ENCODE peak calls at places on chromosomes 3 and 15, in six cellular contexts. D is KBM-7, T is endothelial cell, I is HT-29, J is AG04449, A is T-helper 1 cell. Q is an unnamed sample.

GRCh38 chr15:39788108-39788507 is 5.5 kb upstream of the FSIP1 start:
- DNase-seq in I (no peak), A (no peak), D (no peak), T (no peak), J (no peak), Q (no peak)

GRCh38 chr3:149881879-149882278 is 68.9 kb downstream of the RNF13 start:
- DNase-seq in D (peak), I (no peak), A (no peak), J (no peak), T (no peak), Q (no peak)

GRCh38 chr15:41934843-41935242 is 37.5 kb downstream of the EHD4 start:
- DNase-seq in J (no peak), T (no peak), I (peak), A (peak), D (peak), Q (peak)

GRCh38 chr15:74531144-74531811 is 9.7 kb upstream of the ARID3B start:
- DNase-seq in J (peak), I (no peak), D (no peak), A (no peak), T (no peak), Q (no peak)

GRCh38 chr3:175948041-175948440 is 1088.9 kb downstream of the NAALADL2 start:
- DNase-seq in J (no peak), T (no peak), D (no peak), A (no peak), I (no peak), Q (no peak)

GRCh38 chr15:68524753-68525584 is 53.8 kb upstream of the CORO2B start:
- DNase-seq in T (no peak), J (peak), D (no peak), I (no peak), A (no peak), Q (no peak)

GRCh38 chr3:23810342-23811116 is 4.8 kb downstream of the UBE2E1 start:
- DNase-seq in A (peak), T (peak), D (peak), J (no peak), I (peak), Q (no peak)

GRCh38 chr15:72231847-72232461 is 964 bp upstream of the PKM start:
- DNase-seq in T (no peak), A (peak), D (peak), I (peak), J (peak), Q (peak)

GRCh38 chr3:119304201-119304713 is 10.1 kb downstream of the ARHGAP31 start:
- DNase-seq in T (no peak), J (peak), D (no peak), A (no peak), I (no peak), Q (no peak)

GRCh38 chr3:140910860-140911259 is 30.8 kb upstream of the SLC25A36 start:
- DNase-seq in A (no peak), D (no peak), I (peak), J (no peak), T (peak), Q (no peak)

GRCh38 chr3:182967218-182968204 is 12.8 kb downstream of the DCUN1D1 start:
- DNase-seq in I (no peak), A (no peak), T (no peak), J (no peak), D (peak), Q (no peak)

GRCh38 chr3:179853176-179853575 is 183.6 kb downstream of the PEX5L start:
- DNase-seq in I (no peak), J (peak), T (no peak), A (no peak), D (no peak), Q (no peak)

GRCh38 chr3:151580592-151580991 is 119.7 kb upstream of the IGSF10 start:
- DNase-seq in J (peak), T (no peak), A (no peak), I (no peak), D (no peak), Q (no peak)

GRCh38 chr3:184680411-184680990 is 31.4 kb downstream of the MAGEF1 start:
- DNase-seq in I (no peak), J (no peak), A (no peak), D (no peak), T (no peak), Q (no peak)

GRCh38 chr3:58492385-58492970 is 582 bp downstream of the KCTD6 start:
- DNase-seq in J (no peak), A (no peak), D (no peak), T (peak), I (peak), Q (no peak)

GRCh38 chr15:101404245-101404644 is 85.3 kb downstream of the PCSK6 start:
- DNase-seq in I (no peak), A (no peak), T (no peak), J (no peak), D (no peak), Q (no peak)

GRCh38 chr3:139588450-139588849 is 48.9 kb upstream of the RBP1 start:
- DNase-seq in I (peak), J (no peak), D (no peak), A (no peak), T (peak), Q (no peak)

GRCh38 chr3:63947594-63947993 is 35.4 kb upstream of the SCAANT1 start:
- DNase-seq in D (no peak), J (no peak), I (no peak), A (no peak), T (no peak), Q (no peak)

GRCh38 chr3:181694805-181695660 is 16.7 kb upstream of the SOX2 start:
- DNase-seq in I (no peak), T (peak), A (no peak), J (no peak), D (no peak), Q (no peak)

GRCh38 chr3:164814106-164814505 is 264.2 kb downstream of the SI start:
- DNase-seq in J (no peak), D (no peak), I (no peak), A (no peak), T (no peak), Q (no peak)

GRCh38 chr3:141387446-141388030 is 19.2 kb downstream of the ZBTB38 start:
- DNase-seq in J (no peak), A (no peak), I (no peak), T (no peak), D (no peak), Q (no peak)

GRCh38 chr3:9414822-9415221 is 17.4 kb downstream of the SETD5 start:
- DNase-seq in A (no peak), I (no peak), J (no peak), T (no peak), D (no peak), Q (no peak)